ENCODE peak calls at places on chromosomes 16 and 17, in ten cellular contexts. J, V, U, F, G, M, X, R, K and L are unnamed samples.

GRCh38 chr16:51592013-51592501 is 441.0 kb upstream of the SALL1 start:
- DNase-seq in U (no peak), R (no peak), G (peak; percentile 8), V (no peak), M (peak; percentile 12), J (no peak), K (no peak), F (no peak), X (no peak), L (no peak)

GRCh38 chr17:10521949-10522348 is 3.6 kb upstream of the MYH1 start:
- DNase-seq in X (no peak), V (no peak), R (no peak), F (no peak), M (no peak), J (no peak), G (no peak), K (no peak), U (no peak), L (no peak)

GRCh38 chr17:68302666-68303065 is 11.4 kb downstream of the ARSG start:
- DNase-seq in K (no peak), M (no peak), U (no peak), J (no peak), F (no peak), V (no peak), G (no peak), R (no peak), X (no peak), L (no peak)

GRCh38 chr16:50272111-50272571 is 5.8 kb downstream of the ADCY7 start:
- DNase-seq in X (no peak), U (no peak), V (no peak), K (no peak), G (no peak), F (no peak), M (peak; percentile 29), R (no peak), J (no peak), L (no peak)

GRCh38 chr16:89104930-89105571 is 11.4 kb downstream of the ACSF3 start:
- DNase-seq in J (no peak), X (no peak), V (no peak), R (no peak), K (no peak), M (no peak), F (no peak), U (no peak), G (no peak), L (no peak)

GRCh38 chr17:82370471-82371332 is 863 bp upstream of the UTS2R start:
- DNase-seq in F (no peak), K (peak; percentile 87), R (peak; percentile 51), J (no peak), V (no peak), U (no peak), G (no peak), X (no peak), M (peak; percentile 43), L (no peak)

GRCh38 chr16:66427451-66427860 is 361 bp downstream of the BEAN1 start:
- DNase-seq in U (no peak), F (no peak), G (peak; percentile 32), J (no peak), K (no peak), M (no peak), R (no peak), X (no peak), V (no peak), L (no peak)

GRCh38 chr16:4263504-4264436 is 9.1 kb downstream of the TFAP4 start:
- DNase-seq in M (peak; percentile 99), J (peak; percentile 81), R (peak; percentile 99), U (no peak), K (peak; percentile 30), X (peak; percentile 12), F (peak; percentile 46), V (no peak), G (peak; percentile 84), L (peak; percentile 96)

GRCh38 chr17:75854881-75855309 is 240 bp downstream of the WBP2 start:
- DNase-seq in M (no peak), G (no peak), K (no peak), J (no peak), U (no peak), R (peak; percentile 87), V (no peak), X (no peak), F (no peak), L (no peak)

GRCh38 chr16:25140459-25140858 is 28.9 kb downstream of the LCMT1 start:
- DNase-seq in M (peak; percentile 8), V (no peak), F (no peak), J (no peak), K (no peak), U (no peak), X (no peak), G (no peak), R (no peak), L (no peak)

GRCh38 chr17:50218771-50219315 is 17.4 kb upstream of the COL1A1 start:
- DNase-seq in V (no peak), F (peak; percentile 72), G (no peak), J (no peak), R (no peak), K (no peak), X (peak; percentile 49), M (peak; percentile 93), U (peak; percentile 96), L (no peak)

GRCh38 chr17:18371455-18371854 is 6.1 kb upstream of the EVPLL start:
- DNase-seq in M (no peak), J (no peak), U (no peak), F (no peak), K (no peak), V (no peak), X (no peak), R (no peak), G (no peak), L (no peak)

GRCh38 chr17:51702963-51703362 is 442.6 kb downstream of the UTP18 start:
- DNase-seq in M (no peak), F (no peak), V (no peak), R (no peak), X (no peak), K (no peak), G (no peak), J (no peak), U (no peak), L (no peak)
- H3K4me3 ChIP-seq in M (no peak overlapping the region), F (no peak overlapping the region), V (no peak overlapping the region), R (no peak overlapping the region), X (no peak overlapping the region), K (no peak overlapping the region), G (no peak overlapping the region), J (no peak overlapping the region), U (no peak overlapping the region), L (no peak overlapping the region)

GRCh38 chr16:8110572-8111514 is 479.5 kb downstream of the TMEM114 start:
- DNase-seq in K (no peak), X (no peak), V (no peak), J (no peak), R (no peak), M (no peak), U (no peak), F (no peak), G (no peak), L (no peak)
- H3K4me3 ChIP-seq in K (no peak overlapping the region), X (no peak overlapping the region), V (no peak overlapping the region), J (no peak overlapping the region), R (no peak overlapping the region), M (no peak overlapping the region), U (no peak overlapping the region), F (no peak overlapping the region), G (no peak overlapping the region), L (no peak overlapping the region)

DNA sequence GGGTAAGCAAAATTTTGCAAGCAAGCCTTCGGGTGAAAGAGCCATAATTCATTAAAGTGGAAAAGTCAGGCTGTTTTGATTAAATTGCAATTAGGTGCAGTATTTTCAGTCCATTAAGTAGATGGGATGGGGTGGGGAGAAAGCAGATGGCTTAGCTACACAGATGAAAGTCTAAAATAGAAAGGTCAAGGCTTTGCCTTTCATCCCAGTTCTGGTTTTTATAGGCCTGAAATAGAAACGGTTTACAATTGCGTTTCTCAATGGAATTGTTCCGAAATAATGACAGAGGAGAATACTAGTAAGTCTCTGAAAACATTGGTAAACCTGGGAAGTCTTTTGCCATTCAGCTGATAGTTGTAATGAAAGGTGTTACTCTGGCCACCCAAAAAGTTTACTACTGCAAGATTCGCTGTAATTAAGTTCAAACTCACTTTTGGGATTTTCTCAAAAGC is 1.5 kb downstream of the PPM1E start:
- DNase-seq in F (no peak), U (no peak), K (no peak), R (peak; percentile 71), J (no peak), G (no peak), X (no peak), M (no peak), V (no peak), L (no peak)
- H3K4me3 ChIP-seq in F (no peak overlapping the region), U (peak overlapping the region; percentile 60), K (no peak overlapping the region), R (peak overlapping the region; percentile 78), J (peak overlapping the region; percentile 65), G (peak overlapping the region; percentile 65), X (no peak overlapping the region), M (no peak overlapping the region), V (no peak overlapping the region), L (peak overlapping the region; percentile 95)

DNA sequence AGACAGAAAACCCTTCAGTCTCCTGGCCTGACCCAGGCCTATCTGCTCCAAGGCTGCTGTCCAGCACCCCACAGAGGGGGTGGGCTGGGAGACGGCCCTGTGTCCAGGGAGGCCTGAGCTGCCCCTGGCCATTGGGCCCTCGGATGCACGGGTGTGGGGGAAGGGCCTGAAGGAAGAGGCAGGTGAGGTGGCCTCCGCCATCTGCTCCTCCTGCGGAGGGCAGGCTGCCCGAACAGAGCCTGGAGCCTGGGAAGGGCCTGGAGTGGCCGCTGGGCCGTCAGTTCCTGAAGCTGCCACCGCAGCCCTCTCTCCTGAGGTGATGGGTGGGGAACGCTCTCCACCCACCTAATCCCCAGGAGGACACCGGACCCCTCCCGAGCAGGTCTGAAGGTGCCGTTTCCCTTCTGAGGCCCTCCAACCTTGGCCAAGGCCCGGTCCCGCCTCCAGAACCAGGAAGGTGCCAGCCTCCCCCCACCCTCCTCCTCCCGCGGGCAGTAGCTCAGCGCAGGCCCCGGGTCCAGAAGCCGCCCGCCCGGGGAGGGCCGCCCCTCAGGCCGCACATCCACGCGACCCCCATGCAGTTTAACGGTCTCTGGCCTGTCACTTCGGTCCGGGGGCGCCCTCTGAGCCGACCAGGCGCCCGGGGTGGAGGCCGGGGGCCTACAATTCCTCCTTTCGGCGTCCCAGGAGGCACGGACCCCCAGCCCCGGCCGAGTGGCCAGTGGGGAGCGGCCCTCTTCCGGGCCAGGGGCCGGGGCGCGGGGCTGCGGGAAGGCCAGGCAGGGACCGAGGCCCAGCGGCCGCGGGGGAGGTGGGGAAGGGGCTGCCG is 835 bp downstream of the FBXL16 start:
- DNase-seq in X (no peak), J (no peak), V (no peak), U (no peak), R (peak; percentile 74), M (no peak), F (no peak), K (no peak), G (peak; percentile 46), L (no peak)
- H3K4me3 ChIP-seq in X (peak overlapping the region; percentile 92), J (no peak overlapping the region), V (no peak overlapping the region), U (no peak overlapping the region), R (peak overlapping the region; percentile 82), M (no peak overlapping the region), F (peak overlapping the region; percentile 59), K (no peak overlapping the region), G (no peak overlapping the region), L (peak overlapping the region; percentile 72)

GRCh38 chr16:68367440-68367839 is 56.6 kb downstream of the PRMT7 start:
- DNase-seq in X (no peak), U (no peak), F (no peak), V (no peak), M (peak; percentile 14), K (no peak), R (no peak), G (no peak), J (no peak), L (no peak)
- H3K4me3 ChIP-seq in X (no peak overlapping the region), U (no peak overlapping the region), F (no peak overlapping the region), V (no peak overlapping the region), M (no peak overlapping the region), K (no peak overlapping the region), R (no peak overlapping the region), G (no peak overlapping the region), J (no peak overlapping the region), L (no peak overlapping the region)

GRCh38 chr17:47066095-47066494 is 87.0 kb upstream of the RPRML start:
- DNase-seq in U (no peak), M (no peak), J (no peak), G (no peak), F (peak; percentile 29), K (no peak), X (no peak), R (no peak), V (no peak), L (no peak)
- H3K4me3 ChIP-seq in U (no peak overlapping the region), M (peak overlapping the region; percentile 91), J (no peak overlapping the region), G (no peak overlapping the region), F (peak overlapping the region; percentile 57), K (no peak overlapping the region), X (peak overlapping the region; percentile 84), R (peak overlapping the region; percentile 94), V (no peak overlapping the region), L (no peak overlapping the region)